ENCODE peak calls at places on chromosomes 16 and 17, in ten cellular contexts. One of them, this sample, is unnamed.

GRCh38 chr16:1357906-1358566 is 6.3 kb downstream of the GNPTG start:
- DNase-seq in fibroblast of villous mesenchyme: no peak
- DNase-seq in NCI-H446 treated with DMSO at 0.1 percent for 48 hours: no peak
- DNase-seq in C1 segment of cervical spinal cord: no peak
- DNase-seq in stimulated activated CD8-positive, alpha-beta memory T cell treated with anti-CD3 and anti-CD28 coated beads, Interleukin-4, amount 100 ng/mL, for 4 hours: no peak
- DNase-seq in astrocyte of the spinal cord: no peak
- DNase-seq in nephron progenitor cell: no peak
- DNase-seq in T-helper 9 cell: no peak
- DNase-seq in Peyer's patch: no peak
- DNase-seq in RCC 7860: peak; percentile 19
- DNase-seq in this sample: no peak

GRCh38 chr17:41338961-41339485 is 11.6 kb downstream of the KRT33A start:
- DNase-seq in fibroblast of villous mesenchyme: peak; percentile 81
- DNase-seq in NCI-H446 treated with DMSO at 0.1 percent for 48 hours: no peak
- DNase-seq in C1 segment of cervical spinal cord: no peak
- DNase-seq in stimulated activated CD8-positive, alpha-beta memory T cell treated with anti-CD3 and anti-CD28 coated beads, Interleukin-4, amount 100 ng/mL, for 4 hours: peak; percentile 19
- DNase-seq in astrocyte of the spinal cord: no peak
- DNase-seq in nephron progenitor cell: no peak
- DNase-seq in T-helper 9 cell: peak; percentile 36
- DNase-seq in Peyer's patch: no peak
- DNase-seq in RCC 7860: no peak
- DNase-seq in this sample: no peak

GRCh38 chr16:23435500-23435899 is 17.5 kb downstream of the COG7 start:
- DNase-seq in fibroblast of villous mesenchyme: peak; percentile 45
- DNase-seq in NCI-H446 treated with DMSO at 0.1 percent for 48 hours: peak; percentile 12
- DNase-seq in C1 segment of cervical spinal cord: no peak
- DNase-seq in stimulated activated CD8-positive, alpha-beta memory T cell treated with anti-CD3 and anti-CD28 coated beads, Interleukin-4, amount 100 ng/mL, for 4 hours: peak; percentile 14
- DNase-seq in astrocyte of the spinal cord: peak; percentile 64
- DNase-seq in nephron progenitor cell: peak; percentile 77
- DNase-seq in T-helper 9 cell: peak; percentile 56
- DNase-seq in Peyer's patch: peak; percentile 84
- DNase-seq in RCC 7860: peak; percentile 57
- DNase-seq in this sample: no peak

GRCh38 chr16:87635541-87636049 is 33.3 kb downstream of the JPH3 start:
- DNase-seq in fibroblast of villous mesenchyme: peak; percentile 27
- DNase-seq in NCI-H446 treated with DMSO at 0.1 percent for 48 hours: peak; percentile 1
- DNase-seq in C1 segment of cervical spinal cord: peak; percentile 6
- DNase-seq in stimulated activated CD8-positive, alpha-beta memory T cell treated with anti-CD3 and anti-CD28 coated beads, Interleukin-4, amount 100 ng/mL, for 4 hours: peak; percentile 39
- DNase-seq in astrocyte of the spinal cord: peak; percentile 14
- DNase-seq in nephron progenitor cell: peak; percentile 57
- DNase-seq in T-helper 9 cell: peak; percentile 54
- DNase-seq in Peyer's patch: peak; percentile 86
- DNase-seq in RCC 7860: peak; percentile 37
- DNase-seq in this sample: no peak

GRCh38 chr16:84323626-84324025 is 28.9 kb downstream of the WFDC1 start:
- DNase-seq in fibroblast of villous mesenchyme: no peak
- DNase-seq in NCI-H446 treated with DMSO at 0.1 percent for 48 hours: no peak
- DNase-seq in C1 segment of cervical spinal cord: no peak
- DNase-seq in stimulated activated CD8-positive, alpha-beta memory T cell treated with anti-CD3 and anti-CD28 coated beads, Interleukin-4, amount 100 ng/mL, for 4 hours: no peak
- DNase-seq in astrocyte of the spinal cord: no peak
- DNase-seq in nephron progenitor cell: no peak
- DNase-seq in T-helper 9 cell: no peak
- DNase-seq in Peyer's patch: no peak
- DNase-seq in RCC 7860: no peak
- DNase-seq in this sample: no peak

GRCh38 chr16:54287018-54287757 is 601 bp upstream of the IRX3 start:
- DNase-seq in fibroblast of villous mesenchyme: no peak
- DNase-seq in NCI-H446 treated with DMSO at 0.1 percent for 48 hours: no peak
- DNase-seq in C1 segment of cervical spinal cord: no peak
- DNase-seq in stimulated activated CD8-positive, alpha-beta memory T cell treated with anti-CD3 and anti-CD28 coated beads, Interleukin-4, amount 100 ng/mL, for 4 hours: no peak
- DNase-seq in astrocyte of the spinal cord: peak; percentile 5
- DNase-seq in nephron progenitor cell: no peak
- DNase-seq in T-helper 9 cell: no peak
- DNase-seq in Peyer's patch: peak; percentile 39
- DNase-seq in RCC 7860: no peak
- DNase-seq in this sample: no peak

GRCh38 chr17:2449486-2449885 is 48.6 kb upstream of the MNT start:
- DNase-seq in fibroblast of villous mesenchyme: no peak
- DNase-seq in NCI-H446 treated with DMSO at 0.1 percent for 48 hours: peak; percentile 47
- DNase-seq in C1 segment of cervical spinal cord: no peak
- DNase-seq in stimulated activated CD8-positive, alpha-beta memory T cell treated with anti-CD3 and anti-CD28 coated beads, Interleukin-4, amount 100 ng/mL, for 4 hours: no peak
- DNase-seq in astrocyte of the spinal cord: no peak
- DNase-seq in nephron progenitor cell: no peak
- DNase-seq in T-helper 9 cell: no peak
- DNase-seq in Peyer's patch: no peak
- DNase-seq in RCC 7860: no peak
- DNase-seq in this sample: no peak

GRCh38 chr17:75364078-75364477 is 41.4 kb downstream of the GRB2 start:
- DNase-seq in fibroblast of villous mesenchyme: peak; percentile 72
- DNase-seq in NCI-H446 treated with DMSO at 0.1 percent for 48 hours: no peak
- DNase-seq in C1 segment of cervical spinal cord: no peak
- DNase-seq in stimulated activated CD8-positive, alpha-beta memory T cell treated with anti-CD3 and anti-CD28 coated beads, Interleukin-4, amount 100 ng/mL, for 4 hours: no peak
- DNase-seq in astrocyte of the spinal cord: peak; percentile 81
- DNase-seq in nephron progenitor cell: no peak
- DNase-seq in T-helper 9 cell: no peak
- DNase-seq in Peyer's patch: no peak
- DNase-seq in RCC 7860: peak; percentile 73
- DNase-seq in this sample: no peak

GRCh38 chr17:63881935-63882601 is at the start of gene GH2:
- DNase-seq in fibroblast of villous mesenchyme: peak; percentile 35
- DNase-seq in NCI-H446 treated with DMSO at 0.1 percent for 48 hours: no peak
- DNase-seq in C1 segment of cervical spinal cord: no peak
- DNase-seq in stimulated activated CD8-positive, alpha-beta memory T cell treated with anti-CD3 and anti-CD28 coated beads, Interleukin-4, amount 100 ng/mL, for 4 hours: peak; percentile 24
- DNase-seq in astrocyte of the spinal cord: peak; percentile 13
- DNase-seq in nephron progenitor cell: peak; percentile 72
- DNase-seq in T-helper 9 cell: peak; percentile 50
- DNase-seq in Peyer's patch: peak; percentile 79
- DNase-seq in RCC 7860: peak; percentile 27
- DNase-seq in this sample: no peak

GRCh38 chr17:49210158-49211029 is at the start of the genes ABI3 and GNGT2:
- DNase-seq in fibroblast of villous mesenchyme: peak; percentile 53
- DNase-seq in NCI-H446 treated with DMSO at 0.1 percent for 48 hours: no peak
- DNase-seq in C1 segment of cervical spinal cord: peak; percentile 59
- DNase-seq in stimulated activated CD8-positive, alpha-beta memory T cell treated with anti-CD3 and anti-CD28 coated beads, Interleukin-4, amount 100 ng/mL, for 4 hours: no peak
- DNase-seq in astrocyte of the spinal cord: peak; percentile 33
- DNase-seq in nephron progenitor cell: peak; percentile 35
- DNase-seq in T-helper 9 cell: peak; percentile 37
- DNase-seq in Peyer's patch: peak; percentile 91
- DNase-seq in RCC 7860: no peak
- DNase-seq in this sample: no peak

GRCh38 chr17:61064087-61064951 is 335.3 kb upstream of the TBX2 start:
- DNase-seq in fibroblast of villous mesenchyme: peak; percentile 21
- DNase-seq in NCI-H446 treated with DMSO at 0.1 percent for 48 hours: no peak
- DNase-seq in C1 segment of cervical spinal cord: no peak
- DNase-seq in stimulated activated CD8-positive, alpha-beta memory T cell treated with anti-CD3 and anti-CD28 coated beads, Interleukin-4, amount 100 ng/mL, for 4 hours: no peak
- DNase-seq in astrocyte of the spinal cord: no peak
- DNase-seq in nephron progenitor cell: no peak
- DNase-seq in T-helper 9 cell: no peak
- DNase-seq in Peyer's patch: no peak
- DNase-seq in RCC 7860: peak; percentile 45
- DNase-seq in this sample: no peak

GRCh38 chr17:78597923-78598545 is 20.8 kb upstream of the DNAH17 start:
- DNase-seq in fibroblast of villous mesenchyme: peak; percentile 88
- DNase-seq in NCI-H446 treated with DMSO at 0.1 percent for 48 hours: no peak
- DNase-seq in C1 segment of cervical spinal cord: no peak
- DNase-seq in stimulated activated CD8-positive, alpha-beta memory T cell treated with anti-CD3 and anti-CD28 coated beads, Interleukin-4, amount 100 ng/mL, for 4 hours: no peak
- DNase-seq in astrocyte of the spinal cord: no peak
- DNase-seq in nephron progenitor cell: no peak
- DNase-seq in T-helper 9 cell: no peak
- DNase-seq in Peyer's patch: no peak
- DNase-seq in RCC 7860: peak; percentile 49
- DNase-seq in this sample: no peak

GRCh38 chr16:58426095-58426494 is 33.8 kb downstream of the GINS3 start:
- DNase-seq in fibroblast of villous mesenchyme: no peak
- DNase-seq in NCI-H446 treated with DMSO at 0.1 percent for 48 hours: no peak
- DNase-seq in C1 segment of cervical spinal cord: peak; percentile 47
- DNase-seq in stimulated activated CD8-positive, alpha-beta memory T cell treated with anti-CD3 and anti-CD28 coated beads, Interleukin-4, amount 100 ng/mL, for 4 hours: no peak
- DNase-seq in astrocyte of the spinal cord: no peak
- DNase-seq in nephron progenitor cell: no peak
- DNase-seq in T-helper 9 cell: no peak
- DNase-seq in Peyer's patch: peak; percentile 55
- DNase-seq in RCC 7860: no peak
- DNase-seq in this sample: no peak

GRCh38 chr16:82047787-82048186 is 12.7 kb downstream of the HSD17B2 start:
- DNase-seq in fibroblast of villous mesenchyme: no peak
- DNase-seq in NCI-H446 treated with DMSO at 0.1 percent for 48 hours: no peak
- DNase-seq in C1 segment of cervical spinal cord: no peak
- DNase-seq in stimulated activated CD8-positive, alpha-beta memory T cell treated with anti-CD3 and anti-CD28 coated beads, Interleukin-4, amount 100 ng/mL, for 4 hours: no peak
- DNase-seq in astrocyte of the spinal cord: no peak
- DNase-seq in nephron progenitor cell: no peak
- DNase-seq in T-helper 9 cell: no peak
- DNase-seq in Peyer's patch: no peak
- DNase-seq in RCC 7860: no peak
- DNase-seq in this sample: no peak

GRCh38 chr17:73833779-73834613 is 189.8 kb upstream of the SDK2 start:
- DNase-seq in fibroblast of villous mesenchyme: no peak
- DNase-seq in NCI-H446 treated with DMSO at 0.1 percent for 48 hours: peak; percentile 38
- DNase-seq in C1 segment of cervical spinal cord: no peak
- DNase-seq in stimulated activated CD8-positive, alpha-beta memory T cell treated with anti-CD3 and anti-CD28 coated beads, Interleukin-4, amount 100 ng/mL, for 4 hours: no peak
- DNase-seq in astrocyte of the spinal cord: no peak
- DNase-seq in nephron progenitor cell: no peak
- DNase-seq in T-helper 9 cell: no peak
- DNase-seq in Peyer's patch: no peak
- DNase-seq in RCC 7860: no peak
- DNase-seq in this sample: no peak

GRCh38 chr16:51839697-51840462 is 688.8 kb upstream of the SALL1 start:
- DNase-seq in fibroblast of villous mesenchyme: no peak
- DNase-seq in NCI-H446 treated with DMSO at 0.1 percent for 48 hours: no peak
- DNase-seq in C1 segment of cervical spinal cord: no peak
- DNase-seq in stimulated activated CD8-positive, alpha-beta memory T cell treated with anti-CD3 and anti-CD28 coated beads, Interleukin-4, amount 100 ng/mL, for 4 hours: no peak
- DNase-seq in astrocyte of the spinal cord: no peak
- DNase-seq in nephron progenitor cell: no peak
- DNase-seq in T-helper 9 cell: no peak
- DNase-seq in Peyer's patch: no peak
- DNase-seq in RCC 7860: peak; percentile 94
- DNase-seq in this sample: no peak

GRCh38 chr16:89507219-89507833 is 877 bp upstream of the SPG7 start:
- DNase-seq in fibroblast of villous mesenchyme: peak; percentile 51
- DNase-seq in NCI-H446 treated with DMSO at 0.1 percent for 48 hours: no peak
- DNase-seq in C1 segment of cervical spinal cord: no peak
- DNase-seq in stimulated activated CD8-positive, alpha-beta memory T cell treated with anti-CD3 and anti-CD28 coated beads, Interleukin-4, amount 100 ng/mL, for 4 hours: no peak
- DNase-seq in astrocyte of the spinal cord: no peak
- DNase-seq in nephron progenitor cell: no peak
- DNase-seq in T-helper 9 cell: no peak
- DNase-seq in Peyer's patch: no peak
- DNase-seq in RCC 7860: no peak
- DNase-seq in this sample: no peak

GRCh38 chr17:12024332-12024731 is 3.7 kb downstream of the MAP2K4 start:
- DNase-seq in fibroblast of villous mesenchyme: no peak
- DNase-seq in NCI-H446 treated with DMSO at 0.1 percent for 48 hours: no peak
- DNase-seq in C1 segment of cervical spinal cord: no peak
- DNase-seq in stimulated activated CD8-positive, alpha-beta memory T cell treated with anti-CD3 and anti-CD28 coated beads, Interleukin-4, amount 100 ng/mL, for 4 hours: no peak
- DNase-seq in astrocyte of the spinal cord: peak; percentile 72
- DNase-seq in nephron progenitor cell: no peak
- DNase-seq in T-helper 9 cell: no peak
- DNase-seq in Peyer's patch: no peak
- DNase-seq in RCC 7860: peak; percentile 74
- DNase-seq in this sample: no peak

GRCh38 chr17:7440113-7440822 is 956 bp downstream of the FGF11 start:
- DNase-seq in fibroblast of villous mesenchyme: peak; percentile 47
- DNase-seq in NCI-H446 treated with DMSO at 0.1 percent for 48 hours: peak; percentile 39
- DNase-seq in C1 segment of cervical spinal cord: no peak
- DNase-seq in stimulated activated CD8-positive, alpha-beta memory T cell treated with anti-CD3 and anti-CD28 coated beads, Interleukin-4, amount 100 ng/mL, for 4 hours: no peak
- DNase-seq in astrocyte of the spinal cord: peak; percentile 6
- DNase-seq in nephron progenitor cell: peak; percentile 70
- DNase-seq in T-helper 9 cell: peak; percentile 27
- DNase-seq in Peyer's patch: peak; percentile 74
- DNase-seq in RCC 7860: no peak
- DNase-seq in this sample: no peak

GRCh38 chr16:1532081-1532760 is 1.2 kb upstream of the TMEM204 start:
- DNase-seq in fibroblast of villous mesenchyme: peak; percentile 74
- DNase-seq in NCI-H446 treated with DMSO at 0.1 percent for 48 hours: no peak
- DNase-seq in C1 segment of cervical spinal cord: no peak
- DNase-seq in stimulated activated CD8-positive, alpha-beta memory T cell treated with anti-CD3 and anti-CD28 coated beads, Interleukin-4, amount 100 ng/mL, for 4 hours: no peak
- DNase-seq in astrocyte of the spinal cord: peak; percentile 5
- DNase-seq in nephron progenitor cell: no peak
- DNase-seq in T-helper 9 cell: no peak
- DNase-seq in Peyer's patch: peak; percentile 66
- DNase-seq in RCC 7860: no peak
- DNase-seq in this sample: no peak

GRCh38 chr17:77591231-77591785 is 367.2 kb upstream of the TNRC6C start:
- DNase-seq in fibroblast of villous mesenchyme: no peak
- DNase-seq in NCI-H446 treated with DMSO at 0.1 percent for 48 hours: no peak
- DNase-seq in C1 segment of cervical spinal cord: no peak
- DNase-seq in stimulated activated CD8-positive, alpha-beta memory T cell treated with anti-CD3 and anti-CD28 coated beads, Interleukin-4, amount 100 ng/mL, for 4 hours: no peak
- DNase-seq in astrocyte of the spinal cord: no peak
- DNase-seq in nephron progenitor cell: no peak
- DNase-seq in T-helper 9 cell: no peak
- DNase-seq in Peyer's patch: no peak
- DNase-seq in RCC 7860: no peak
- DNase-seq in this sample: no peak

GRCh38 chr16:19907161-19907992 is 22.7 kb upstream of the GPRC5B start:
- DNase-seq in fibroblast of villous mesenchyme: peak; percentile 64
- DNase-seq in NCI-H446 treated with DMSO at 0.1 percent for 48 hours: peak; percentile 6
- DNase-seq in C1 segment of cervical spinal cord: peak; percentile 19
- DNase-seq in stimulated activated CD8-positive, alpha-beta memory T cell treated with anti-CD3 and anti-CD28 coated beads, Interleukin-4, amount 100 ng/mL, for 4 hours: peak; percentile 36
- DNase-seq in astrocyte of the spinal cord: peak; percentile 71
- DNase-seq in nephron progenitor cell: peak; percentile 83
- DNase-seq in T-helper 9 cell: peak; percentile 51
- DNase-seq in Peyer's patch: peak; percentile 81
- DNase-seq in RCC 7860: peak; percentile 44
- DNase-seq in this sample: no peak

GRCh38 chr17:17809527-17810373 is 27.0 kb downstream of the SREBF1 start:
- DNase-seq in fibroblast of villous mesenchyme: peak; percentile 68
- DNase-seq in NCI-H446 treated with DMSO at 0.1 percent for 48 hours: no peak
- DNase-seq in C1 segment of cervical spinal cord: no peak
- DNase-seq in stimulated activated CD8-positive, alpha-beta memory T cell treated with anti-CD3 and anti-CD28 coated beads, Interleukin-4, amount 100 ng/mL, for 4 hours: no peak
- DNase-seq in astrocyte of the spinal cord: peak; percentile 41
- DNase-seq in nephron progenitor cell: peak; percentile 83
- DNase-seq in T-helper 9 cell: no peak
- DNase-seq in Peyer's patch: no peak
- DNase-seq in RCC 7860: no peak
- DNase-seq in this sample: no peak

GRCh38 chr17:67386965-67387551 is 10.0 kb downstream of the PITPNC1 start:
- DNase-seq in fibroblast of villous mesenchyme: peak; percentile 35
- DNase-seq in NCI-H446 treated with DMSO at 0.1 percent for 48 hours: no peak
- DNase-seq in C1 segment of cervical spinal cord: no peak
- DNase-seq in stimulated activated CD8-positive, alpha-beta memory T cell treated with anti-CD3 and anti-CD28 coated beads, Interleukin-4, amount 100 ng/mL, for 4 hours: peak; percentile 36
- DNase-seq in astrocyte of the spinal cord: peak; percentile 58
- DNase-seq in nephron progenitor cell: peak; percentile 76
- DNase-seq in T-helper 9 cell: peak; percentile 59
- DNase-seq in Peyer's patch: peak; percentile 76
- DNase-seq in RCC 7860: peak; percentile 36
- DNase-seq in this sample: no peak

GRCh38 chr16:49600541-49600940 is 226.9 kb downstream of the C16orf78 start:
- DNase-seq in fibroblast of villous mesenchyme: no peak
- DNase-seq in NCI-H446 treated with DMSO at 0.1 percent for 48 hours: no peak
- DNase-seq in C1 segment of cervical spinal cord: no peak
- DNase-seq in stimulated activated CD8-positive, alpha-beta memory T cell treated with anti-CD3 and anti-CD28 coated beads, Interleukin-4, amount 100 ng/mL, for 4 hours: no peak
- DNase-seq in astrocyte of the spinal cord: no peak
- DNase-seq in nephron progenitor cell: peak; percentile 78
- DNase-seq in T-helper 9 cell: no peak
- DNase-seq in Peyer's patch: no peak
- DNase-seq in RCC 7860: no peak
- DNase-seq in this sample: no peak

GRCh38 chr16:54459509-54460235 is 173.1 kb upstream of the IRX3 start:
- DNase-seq in fibroblast of villous mesenchyme: no peak
- DNase-seq in NCI-H446 treated with DMSO at 0.1 percent for 48 hours: no peak
- DNase-seq in C1 segment of cervical spinal cord: no peak
- DNase-seq in stimulated activated CD8-positive, alpha-beta memory T cell treated with anti-CD3 and anti-CD28 coated beads, Interleukin-4, amount 100 ng/mL, for 4 hours: no peak
- DNase-seq in astrocyte of the spinal cord: peak; percentile 37
- DNase-seq in nephron progenitor cell: no peak
- DNase-seq in T-helper 9 cell: no peak
- DNase-seq in Peyer's patch: no peak
- DNase-seq in RCC 7860: no peak
- DNase-seq in this sample: no peak

GRCh38 chr17:72381597-72382397 is 261.0 kb downstream of the SOX9 start:
- DNase-seq in fibroblast of villous mesenchyme: no peak
- DNase-seq in NCI-H446 treated with DMSO at 0.1 percent for 48 hours: no peak
- DNase-seq in C1 segment of cervical spinal cord: no peak
- DNase-seq in stimulated activated CD8-positive, alpha-beta memory T cell treated with anti-CD3 and anti-CD28 coated beads, Interleukin-4, amount 100 ng/mL, for 4 hours: no peak
- DNase-seq in astrocyte of the spinal cord: no peak
- DNase-seq in nephron progenitor cell: peak; percentile 37
- DNase-seq in T-helper 9 cell: no peak
- DNase-seq in Peyer's patch: no peak
- DNase-seq in RCC 7860: no peak
- DNase-seq in this sample: no peak

GRCh38 chr17:43530303-43531081 is 15.6 kb downstream of the ETV4 start:
- DNase-seq in fibroblast of villous mesenchyme: peak; percentile 92
- DNase-seq in NCI-H446 treated with DMSO at 0.1 percent for 48 hours: no peak
- DNase-seq in C1 segment of cervical spinal cord: no peak
- DNase-seq in stimulated activated CD8-positive, alpha-beta memory T cell treated with anti-CD3 and anti-CD28 coated beads, Interleukin-4, amount 100 ng/mL, for 4 hours: no peak
- DNase-seq in astrocyte of the spinal cord: peak; percentile 97
- DNase-seq in nephron progenitor cell: peak; percentile 97
- DNase-seq in T-helper 9 cell: no peak
- DNase-seq in Peyer's patch: no peak
- DNase-seq in RCC 7860: no peak
- DNase-seq in this sample: no peak

This sample was measured in cortex of kidney.